ENCODE peak calls at places on chromosomes 1 and 21, in four cellular contexts. X is AG08396, J is tibial artery, V is T-cell. N is an unnamed sample.

GRCh38 chr1:248924696-248925532 is 18.9 kb downstream of the PGBD2 start:
- DNase-seq in X (peak), J (no peak), V (peak), N (peak)

GRCh38 chr1:156860639-156861423 is at the start of gene NTRK1:
- DNase-seq in X (peak), J (no peak), V (peak), N (peak)

GRCh38 chr21:17128132-17128531 is 384.7 kb upstream of the CXADR start:
- DNase-seq in X (no peak), J (no peak), V (no peak), N (no peak)

GRCh38 chr1:8716238-8716637 is 101.2 kb downstream of the RERE start:
- DNase-seq in X (no peak), V (no peak), J (no peak), N (no peak)

GRCh38 chr1:38153426-38154088 is 107.0 kb upstream of the POU3F1 start:
- DNase-seq in J (no peak), X (no peak), V (no peak), N (no peak)

GRCh38 chr1:24551290-24551859 is 4.5 kb upstream of the NCMAP start:
- DNase-seq in X (no peak), J (no peak), V (no peak), N (no peak)

GRCh38 chr1:41013024-41013423 is 8.5 kb downstream of the SLFNL1 start:
- DNase-seq in V (no peak), X (no peak), J (no peak), N (no peak)

GRCh38 chr21:43864313-43864805 is 664 bp upstream of the AGPAT3 start:
- DNase-seq in X (peak), V (no peak), J (no peak), N (peak)

GRCh38 chr1:203428981-203429599 is 46.5 kb upstream of the PRELP start:
- DNase-seq in X (no peak), J (no peak), V (no peak), N (no peak)

GRCh38 chr1:167529829-167530474 is 11.6 kb upstream of the CD247 start:
- DNase-seq in V (no peak), X (no peak), J (no peak), N (no peak)

GRCh38 chr1:147225193-147225730 is at the start of gene FMO5:
- DNase-seq in J (peak), V (peak), X (peak), N (peak)

GRCh38 chr1:110638062-110638461 is 31.9 kb upstream of the KCNA2 start:
- DNase-seq in J (no peak), X (no peak), V (no peak), N (no peak)

GRCh38 chr1:47225430-47226100 is 6.5 kb downstream of the TAL1 start:
- DNase-seq in X (peak), V (no peak), J (no peak), N (peak)

GRCh38 chr1:44025816-44026215 is 5.4 kb downstream of the SLC6A9 start:
- DNase-seq in V (no peak), J (no peak), X (no peak), N (no peak)

GRCh38 chr1:243923292-243924171 is 73.5 kb upstream of the AKT3 start:
- DNase-seq in X (no peak), J (no peak), V (no peak), N (no peak)

GRCh38 chr1:225816643-225817538 is 7.0 kb downstream of the EPHX1 start:
- DNase-seq in J (peak), V (no peak), X (no peak), N (no peak)

GRCh38 chr1:48498096-48498791 is 26.2 kb upstream of the SPATA6 start:
- DNase-seq in V (peak), X (peak), J (peak), N (peak)

GRCh38 chr1:151472852-151473731 is 13.8 kb upstream of the POGZ start:
- DNase-seq in J (peak), V (peak), X (peak), N (peak)

GRCh38 chr1:178593526-178593925 is 80.6 kb downstream of the TEX35 start:
- DNase-seq in J (no peak), X (no peak), V (no peak), N (no peak)

GRCh38 chr1:64923294-64923718 is 43.0 kb downstream of the JAK1 start:
- DNase-seq in V (peak), X (no peak), J (no peak), N (no peak)